ENCODE peak calls at places on chromosomes 12 and 14, in seven cellular contexts. D is GF-D8, L is right atrium auricular region, Z is amygdala, Q is NCI-H1417, R is GM12865, X is tibial nerve. I is an unnamed sample.

GRCh38 chr12:51023625-51024395 is 2.4 kb downstream of the SLC11A2 start:
- DNase-seq in D (no peak), L (no peak), Z (no peak), Q (no peak), R (no peak), X (no peak), I (no peak)

GRCh38 chr14:90416649-90417237 is 19.9 kb downstream of the CALM1 start:
- DNase-seq in D (no peak), L (no peak), Z (no peak), Q (no peak), R (no peak), X (no peak), I (no peak)

GRCh38 chr12:32501835-32502333 is 102.5 kb downstream of the FGD4 start:
- DNase-seq in D (no peak), L (no peak), Z (no peak), Q (peak), R (no peak), X (no peak), I (peak)

GRCh38 chr12:124764870-124765570 is 98.6 kb downstream of the SCARB1 start:
- DNase-seq in D (peak), L (no peak), Z (no peak), Q (no peak), R (no peak), X (peak), I (no peak)

GRCh38 chr14:37595809-37596595 is 573 bp downstream of the TTC6 start:
- DNase-seq in D (peak), L (no peak), Z (no peak), Q (peak), R (peak), X (no peak), I (peak)

GRCh38 chr12:124440841-124441381 is 126.5 kb downstream of the NCOR2 start:
- DNase-seq in D (no peak), L (no peak), Z (no peak), Q (no peak), R (no peak), X (no peak), I (no peak)

GRCh38 chr14:93707475-93707874 is 80.8 kb downstream of the PRIMA1 start:
- DNase-seq in D (no peak), L (peak), Z (no peak), Q (no peak), R (no peak), X (no peak), I (no peak)

GRCh38 chr14:91402278-91403068 is 15.1 kb downstream of the CCDC88C start:
- DNase-seq in D (peak), L (no peak), Z (no peak), Q (no peak), R (no peak), X (no peak), I (no peak)

GRCh38 chr12:130818381-130819247 is 20.4 kb downstream of the STX2 start:
- DNase-seq in D (no peak), L (no peak), Z (no peak), Q (peak), R (peak), X (peak), I (peak)

GRCh38 chr12:93080994-93081809 is 152.1 kb upstream of the EEA1 start:
- DNase-seq in D (no peak), L (no peak), Z (no peak), Q (no peak), R (no peak), X (no peak), I (no peak)

GRCh38 chr14:34965912-34966311 is 16.9 kb upstream of the SRP54 start:
- DNase-seq in D (no peak), L (no peak), Z (no peak), Q (no peak), R (no peak), X (no peak), I (no peak)

GRCh38 chr12:47602949-47603558 is 102.8 kb downstream of the RPAP3 start:
- DNase-seq in D (no peak), L (no peak), Z (no peak), Q (no peak), R (no peak), X (no peak), I (no peak)

GRCh38 chr12:118144499-118144898 is 8.6 kb downstream of the PEBP1 start:
- DNase-seq in D (no peak), L (no peak), Z (no peak), Q (no peak), R (no peak), X (no peak), I (no peak)

GRCh38 chr14:93056166-93056839 is 59.4 kb downstream of the ITPK1 start:
- DNase-seq in D (no peak), L (no peak), Z (no peak), Q (no peak), R (no peak), X (no peak), I (no peak)

GRCh38 chr12:120413901-120414695 is 23.8 kb upstream of the COX6A1 start:
- DNase-seq in D (no peak), L (no peak), Z (no peak), Q (no peak), R (no peak), X (no peak), I (no peak)

GRCh38 chr12:93714382-93714781 is 37.2 kb downstream of the CRADD start:
- DNase-seq in D (no peak), L (no peak), Z (no peak), Q (no peak), R (no peak), X (no peak), I (no peak)

GRCh38 chr14:71730471-71730870 is 201.8 kb upstream of the RGS6 start:
- DNase-seq in D (no peak), L (no peak), Z (no peak), Q (no peak), R (no peak), X (no peak), I (no peak)

GRCh38 chr12:90036641-90037040 is 328.0 kb upstream of the ATP2B1 start:
- DNase-seq in D (no peak), L (no peak), Z (no peak), Q (no peak), R (no peak), X (no peak), I (peak)

GRCh38 chr12:63319386-63319785 is 168.4 kb upstream of the AVPR1A start:
- DNase-seq in D (no peak), L (no peak), Z (no peak), Q (no peak), R (peak), X (no peak), I (peak)

GRCh38 chr14:91377700-91378652 is 39.6 kb downstream of the CCDC88C start:
- DNase-seq in D (peak), L (no peak), Z (no peak), Q (no peak), R (peak), X (no peak), I (no peak)

GRCh38 chr12:121786441-121786825 is 7.1 kb downstream of the RHOF start:
- DNase-seq in D (no peak), L (no peak), Z (no peak), Q (no peak), R (no peak), X (no peak), I (peak)

GRCh38 chr12:84201976-84202375 is 710.6 kb downstream of the SLC6A15 start:
- DNase-seq in D (no peak), L (no peak), Z (no peak), Q (no peak), R (no peak), X (no peak), I (no peak)

GRCh38 chr14:45118594-45118993 is 15.7 kb downstream of the FKBP3 start:
- DNase-seq in D (no peak), L (no peak), Z (no peak), Q (no peak), R (no peak), X (no peak), I (no peak)

GRCh38 chr14:93114068-93114710 is 1.5 kb downstream of the ITPK1 start:
- DNase-seq in D (no peak), L (no peak), Z (no peak), Q (peak), R (peak), X (no peak), I (no peak)

GRCh38 chr12:132218915-132219314 is 74.7 kb downstream of the NOC4L start:
- DNase-seq in D (no peak), L (no peak), Z (no peak), Q (peak), R (peak), X (no peak), I (no peak)

GRCh38 chr14:93219103-93219726 is 12.2 kb downstream of the UBR7 start:
- DNase-seq in D (peak), L (no peak), Z (no peak), Q (peak), R (peak), X (no peak), I (peak)

GRCh38 chr12:25775968-25776367 is 182.5 kb upstream of the RASSF8 start:
- DNase-seq in D (peak), L (no peak), Z (no peak), Q (no peak), R (no peak), X (no peak), I (no peak)

GRCh38 chr14:56811596-56812363 is 1.5 kb upstream of the OTX2 start:
- DNase-seq in D (no peak), L (no peak), Z (no peak), Q (no peak), R (no peak), X (no peak), I (no peak)

GRCh38 chr12:49959570-49960473 is 1.9 kb upstream of the AQP5 start:
- DNase-seq in D (peak), L (no peak), Z (no peak), Q (no peak), R (no peak), X (no peak), I (peak)

GRCh38 chr12:119036878-119037493 is 55.6 kb downstream of the SRRM4 start:
- DNase-seq in D (no peak), L (no peak), Z (no peak), Q (peak), R (peak), X (no peak), I (no peak)

GRCh38 chr12:13913371-13913770 is 68.0 kb downstream of the GRIN2B start:
- DNase-seq in D (no peak), L (no peak), Z (no peak), Q (no peak), R (no peak), X (no peak), I (no peak)

I was measured in RWPE1.